ENCODE peak calls at places on chromosomes 11 and 22, in five cellular contexts. J, I, Z, E and A are unnamed samples.

GRCh38 chr11:106608677-106609076 is 409.6 kb downstream of the GUCY1A2 start:
- DNase-seq in E (no peak), J (no peak), I (peak; percentile 4), Z (no peak), A (no peak)

GRCh38 chr11:103878646-103879045 is 157.8 kb upstream of the DDI1 start:
- DNase-seq in Z (no peak), I (no peak), J (no peak), E (no peak), A (no peak)

GRCh38 chr11:102361100-102362021 is 14.3 kb downstream of the BIRC2 start:
- DNase-seq in Z (no peak), E (no peak), I (no peak), J (no peak), A (peak; percentile 74)

GRCh38 chr11:16280256-16280682 is 76.1 kb downstream of the SOX6 start:
- DNase-seq in I (no peak), E (peak; percentile 3), J (no peak), Z (no peak), A (no peak)

GRCh38 chr22:19503869-19504268 is 20.3 kb downstream of the CLDN5 start:
- DNase-seq in Z (no peak), I (no peak), E (no peak), J (no peak), A (no peak)

GRCh38 chr11:77244277-77245014 is 57.0 kb downstream of the GDPD4 start:
- DNase-seq in E (peak; percentile 78), J (no peak), I (peak; percentile 90), Z (no peak), A (no peak)

GRCh38 chr11:45658292-45658991 is 7.0 kb downstream of the CHST1 start:
- DNase-seq in I (peak; percentile 20), Z (no peak), E (peak; percentile 80), J (peak; percentile 91), A (no peak)

GRCh38 chr11:6258571-6258998 is 1.1 kb upstream of the CCKBR start:
- DNase-seq in J (no peak), E (peak; percentile 8), Z (no peak), I (no peak), A (no peak)

GRCh38 chr22:45262931-45263789 is 21.6 kb upstream of the UPK3A start:
- DNase-seq in Z (no peak), E (no peak), J (peak; percentile 76), I (peak; percentile 22), A (peak; percentile 71)

GRCh38 chr11:64626637-64627036 is 35.6 kb downstream of the SLC22A12 start:
- DNase-seq in I (no peak), J (no peak), E (no peak), Z (no peak), A (no peak)

GRCh38 chr11:12526789-12527188 is 147.4 kb upstream of the TEAD1 start:
- DNase-seq in J (no peak), E (peak; percentile 76), Z (no peak), I (peak; percentile 88), A (no peak)

GRCh38 chr22:39130892-39131855 is 21.3 kb downstream of the CBX7 start:
- DNase-seq in I (no peak), E (no peak), J (peak; percentile 59), Z (no peak), A (no peak)

GRCh38 chr22:37918580-37919274 is 12.6 kb downstream of the MICALL1 start:
- DNase-seq in Z (no peak), E (no peak), I (no peak), J (no peak), A (no peak)

GRCh38 chr11:35919244-35919643 is 24.6 kb upstream of the LDLRAD3 start:
- DNase-seq in Z (no peak), I (peak; percentile 15), J (no peak), E (peak; percentile 29), A (no peak)

GRCh38 chr22:46866591-46866990 is 104.1 kb downstream of the TBC1D22A start:
- DNase-seq in Z (no peak), E (peak; percentile 49), I (peak; percentile 66), J (no peak), A (no peak)

GRCh38 chr22:27492566-27493201 is 308.9 kb downstream of the MN1 start:
- DNase-seq in J (no peak), I (no peak), Z (no peak), E (no peak), A (no peak)

GRCh38 chr11:1650918-1651262 is 21.3 kb downstream of the KRTAP5-5 start:
- DNase-seq in E (no peak), J (no peak), Z (no peak), I (no peak), A (no peak)

GRCh38 chr11:19216709-19217374 is 15.1 kb upstream of the CSRP3 start:
- DNase-seq in I (no peak), Z (no peak), J (no peak), E (no peak), A (no peak)

GRCh38 chr11:114764563-114764962 is 86.2 kb downstream of the NXPE2 start:
- DNase-seq in E (no peak), Z (no peak), I (no peak), J (no peak), A (no peak)

GRCh38 chr11:116035972-116036371 is 531.8 kb upstream of the CADM1 start:
- DNase-seq in J (no peak), E (no peak), I (no peak), Z (no peak), A (no peak)

GRCh38 chr22:40544758-40545157 is 91.8 kb downstream of the MRTFA start:
- DNase-seq in Z (no peak), E (no peak), J (no peak), I (no peak), A (no peak)

GRCh38 chr11:42657169-42657568 is 654.6 kb upstream of the API5 start:
- DNase-seq in Z (no peak), E (no peak), I (no peak), J (no peak), A (no peak)

GRCh38 chr11:11028017-11028692 is 170.3 kb upstream of the ZBED5 start:
- DNase-seq in Z (peak; percentile 22), E (peak; percentile 64), I (peak; percentile 53), J (peak; percentile 90), A (no peak)

GRCh38 chr11:13169709-13170108 is 107.9 kb upstream of the BMAL1 start:
- DNase-seq in Z (no peak), J (no peak), E (peak; percentile 94), I (peak; percentile 95), A (no peak)

GRCh38 chr11:71466358-71466757 is 13.4 kb downstream of the NADSYN1 start:
- DNase-seq in J (peak; percentile 34), I (no peak), Z (no peak), E (no peak), A (no peak)

GRCh38 chr22:35322126-35322525 is 22.4 kb downstream of the TOM1 start:
- DNase-seq in E (no peak), I (no peak), J (no peak), Z (no peak), A (no peak)

GRCh38 chr11:96014234-96014633 is 90.3 kb upstream of the MTMR2 start:
- DNase-seq in E (peak; percentile 27), I (peak; percentile 21), Z (peak; percentile 8), J (no peak), A (peak; percentile 36)

GRCh38 chr22:40276877-40277823 is 69.2 kb upstream of the ADSL start:
- DNase-seq in J (no peak), I (peak; percentile 71), E (peak; percentile 64), Z (no peak), A (no peak)

GRCh38 chr11:67640021-67640757 is 626 bp upstream of the TBX10 start:
- DNase-seq in J (peak; percentile 83), E (peak; percentile 60), Z (no peak), I (peak; percentile 58), A (no peak)

GRCh38 chr11:70301191-70301590 is 30.7 kb downstream of the PPFIA1 start:
- DNase-seq in Z (no peak), J (no peak), I (no peak), E (no peak), A (no peak)

GRCh38 chr22:29744902-29745301 is 21.9 kb downstream of the ZMAT5 start:
- DNase-seq in E (peak; percentile 39), Z (no peak), I (no peak), J (no peak), A (no peak)

GRCh38 chr11:41334007-41334933 is 125.2 kb downstream of the LRRC4C start:
- DNase-seq in E (no peak), Z (no peak), I (no peak), J (no peak), A (no peak)

GRCh38 chr11:14774738-14775137 is 117.3 kb downstream of the CYP2R1 start:
- DNase-seq in Z (no peak), J (no peak), E (no peak), I (no peak), A (no peak)

GRCh38 chr22:44442186-44442465 is 55.9 kb downstream of the RTL6 start:
- DNase-seq in J (no peak), Z (no peak), I (no peak), E (no peak), A (no peak)

GRCh38 chr11:84384637-84385227 is 1098.6 kb upstream of the CCDC90B start:
- DNase-seq in E (peak; percentile 72), Z (no peak), I (peak; percentile 77), J (no peak), A (no peak)

GRCh38 chr11:55707029-55707428 is 45.0 kb downstream of the OR4C6 start:
- DNase-seq in J (no peak), E (peak; percentile 36), I (peak; percentile 37), Z (no peak), A (peak; percentile 9)

GRCh38 chr22:35046744-35047462 is 19.1 kb upstream of the ISX start:
- DNase-seq in Z (no peak), J (no peak), I (no peak), E (no peak), A (no peak)

GRCh38 chr11:23570828-23571227 is 710.6 kb upstream of the CCDC179 start:
- DNase-seq in Z (no peak), J (no peak), E (peak; percentile 4), I (peak; percentile 46), A (no peak)

GRCh38 chr11:134589155-134589554 is 177.1 kb upstream of the B3GAT1 start:
- DNase-seq in Z (no peak), E (no peak), I (no peak), J (no peak), A (no peak)